ENCODE peak calls at places on chromosome 7, in eight cellular contexts. K, N, X, B, J, E, R and W are unnamed samples.
A peak's percentile ranks its signal among the peaks of the same experiment; 100 is the strongest.

GRCh38 chr7:30281791-30282190 is 2.6 kb upstream of the ZNRF2 start:
- DNase-seq in K (no peak), N (no peak), X (no peak), B (peak; percentile 81), J (no peak), E (no peak), R (no peak), W (no peak)

GRCh38 chr7:150962743-150963399 is 15.2 kb downstream of the KCNH2 start:
- DNase-seq in K (peak; percentile 56), N (peak; percentile 33), X (peak; percentile 77), B (peak; percentile 60), J (no peak), E (peak; percentile 69), R (peak; percentile 69), W (no peak)

GRCh38 chr7:40866601-40867000 is 731.8 kb downstream of the SUGCT start:
- DNase-seq in K (no peak), N (no peak), X (peak; percentile 36), B (no peak), J (no peak), E (no peak), R (peak; percentile 9), W (no peak)

GRCh38 chr7:155455776-155456516 is 2.0 kb upstream of the EN2 start:
- DNase-seq in K (no peak), N (no peak), X (no peak), B (no peak), J (no peak), E (no peak), R (no peak), W (no peak)

GRCh38 chr7:135181929-135182678 is 11.6 kb upstream of the CYREN start:
- DNase-seq in K (no peak), N (no peak), X (no peak), B (no peak), J (no peak), E (no peak), R (no peak), W (no peak)

GRCh38 chr7:12907774-12908173 is 220.3 kb downstream of the ARL4A start:
- DNase-seq in K (no peak), N (no peak), X (no peak), B (no peak), J (no peak), E (no peak), R (no peak), W (no peak)

GRCh38 chr7:130893441-130893894 is 159.5 kb upstream of the KLF14 start:
- DNase-seq in K (peak; percentile 53), N (no peak), X (peak; percentile 73), B (no peak), J (no peak), E (no peak), R (no peak), W (no peak)

GRCh38 chr7:121531175-121532070 is 135.3 kb upstream of the FAM3C start:
- DNase-seq in K (no peak), N (no peak), X (no peak), B (no peak), J (no peak), E (no peak), R (no peak), W (no peak)

GRCh38 chr7:1968397-1969111 is 264.2 kb downstream of the MAD1L1 start:
- DNase-seq in K (no peak), N (no peak), X (no peak), B (no peak), J (no peak), E (no peak), R (no peak), W (no peak)

GRCh38 chr7:98647326-98647725 is 30.2 kb downstream of the NPTX2 start:
- DNase-seq in K (no peak), N (no peak), X (no peak), B (no peak), J (no peak), E (no peak), R (no peak), W (peak; percentile 95)

GRCh38 chr7:107660381-107661080 is at the start of gene SLC26A4:
- DNase-seq in K (no peak), N (no peak), X (peak; percentile 22), B (no peak), J (no peak), E (no peak), R (no peak), W (no peak)

GRCh38 chr7:121107923-121108498 is 119.5 kb downstream of the CPED1 start:
- DNase-seq in K (no peak), N (no peak), X (peak; percentile 82), B (no peak), J (peak; percentile 44), E (no peak), R (no peak), W (peak; percentile 29)

GRCh38 chr7:72187179-72187578 is 225.0 kb downstream of the CALN1 start:
- DNase-seq in K (no peak), N (no peak), X (no peak), B (no peak), J (no peak), E (no peak), R (no peak), W (no peak)

GRCh38 chr7:158458716-158459282 is 128.8 kb downstream of the PTPRN2 start:
- DNase-seq in K (no peak), N (no peak), X (no peak), B (no peak), J (no peak), E (no peak), R (no peak), W (no peak)

GRCh38 chr7:2523941-2524807 is 4.6 kb downstream of the LFNG start:
- DNase-seq in K (peak; percentile 94), N (peak; percentile 38), X (peak; percentile 92), B (peak; percentile 95), J (peak; percentile 73), E (no peak), R (peak; percentile 87), W (peak; percentile 91)

GRCh38 chr7:19107392-19108147 is 9.9 kb downstream of the TWIST1 start:
- DNase-seq in K (no peak), N (no peak), X (peak; percentile 75), B (no peak), J (no peak), E (no peak), R (no peak), W (no peak)

GRCh38 chr7:957418-958220 is 3.1 kb upstream of the ADAP1 start:
- DNase-seq in K (no peak), N (no peak), X (no peak), B (peak; percentile 32), J (no peak), E (peak; percentile 10), R (no peak), W (no peak)

GRCh38 chr7:14834456-14834855 is 68.1 kb downstream of the DGKB start:
- DNase-seq in K (no peak), N (no peak), X (peak; percentile 57), B (no peak), J (no peak), E (no peak), R (peak; percentile 16), W (no peak)